ENCODE peak calls at places on chromosomes 16 and 17, in six cellular contexts. R, D, G, A, N and W are unnamed samples.

GRCh38 chr16:76535-77272 is 1.3 kb upstream of the MPG start:
- DNase-seq in G (peak), D (peak), A (no peak), R (no peak), N (no peak), W (peak)

GRCh38 chr16:23145608-23146007 is 3.6 kb downstream of the USP31 start:
- DNase-seq in G (peak), A (no peak), R (no peak), D (peak), N (no peak), W (peak)

GRCh38 chr16:61892531-61892930 is 143.7 kb downstream of the CDH8 start:
- DNase-seq in N (no peak), A (no peak), R (no peak), G (no peak), D (no peak), W (no peak)

GRCh38 chr16:49562228-49562627 is 188.6 kb downstream of the C16orf78 start:
- DNase-seq in R (no peak), A (no peak), D (no peak), G (no peak), N (no peak), W (no peak)

GRCh38 chr16:75389096-75389692 is 44.1 kb downstream of the CFDP1 start:
- DNase-seq in G (peak), N (no peak), A (no peak), R (no peak), D (no peak), W (peak)

GRCh38 chr16:82639666-82640336 is 13.0 kb downstream of the CDH13 start:
- DNase-seq in A (peak), N (peak), D (no peak), G (peak), R (peak), W (peak)

GRCh38 chr17:78121801-78122220 is 6.7 kb downstream of the TMC6 start:
- DNase-seq in N (no peak), G (no peak), R (no peak), D (no peak), A (no peak), W (no peak)

GRCh38 chr17:34386925-34387550 is 24.0 kb upstream of the CCL1 start:
- DNase-seq in D (no peak), G (peak), A (no peak), N (no peak), R (peak), W (no peak)

GRCh38 chr16:59342669-59343068 is 608.6 kb upstream of the GOT2 start:
- DNase-seq in G (no peak), N (no peak), D (no peak), R (peak), A (no peak), W (peak)

GRCh38 chr17:78206298-78206697 is 7.8 kb upstream of the BIRC5 start:
- DNase-seq in G (no peak), A (no peak), D (no peak), N (no peak), R (no peak), W (no peak)

GRCh38 chr17:77927777-77928518 is 30.6 kb upstream of the TNRC6C start:
- DNase-seq in G (no peak), D (no peak), R (no peak), N (no peak), A (no peak), W (no peak)

GRCh38 chr17:40015005-40015997 is at the start of gene CSF3:
- DNase-seq in D (no peak), A (no peak), R (no peak), N (no peak), G (no peak), W (no peak)

GRCh38 chr16:84396537-84397008 is 28.2 kb downstream of the ATP2C2 start:
- DNase-seq in R (no peak), D (no peak), A (no peak), N (no peak), G (peak), W (peak)

GRCh38 chr16:70740174-70740918 is 54.5 kb upstream of the MTSS2 start:
- DNase-seq in A (no peak), N (no peak), D (no peak), R (no peak), G (no peak), W (no peak)

GRCh38 chr16:11494029-11494428 is 92.7 kb downstream of the LITAF start:
- DNase-seq in A (peak), R (no peak), D (no peak), G (no peak), N (no peak), W (no peak)

GRCh38 chr17:35588196-35588920 is 1.2 kb downstream of the AP2B1 start:
- DNase-seq in G (peak), D (peak), N (no peak), A (no peak), R (no peak), W (peak)

GRCh38 chr16:88444826-88445582 is 8.1 kb upstream of the ZFPM1 start:
- DNase-seq in N (no peak), G (no peak), D (no peak), A (no peak), R (no peak), W (no peak)

GRCh38 chr17:9880582-9880999 is 24.5 kb downstream of the RCVRN start:
- DNase-seq in A (no peak), N (no peak), G (no peak), R (no peak), D (no peak), W (no peak)

GRCh38 chr17:82094931-82095776 is 2.9 kb downstream of the FASN start:
- DNase-seq in N (no peak), R (no peak), G (no peak), D (no peak), A (no peak), W (no peak)

GRCh38 chr16:74372953-74373846 is 2.9 kb upstream of the NPIPB15 start:
- DNase-seq in A (no peak), D (no peak), G (no peak), R (no peak), N (no peak), W (no peak)

GRCh38 chr16:11783319-11784047 is 13.6 kb downstream of the ZC3H7A start:
- DNase-seq in G (peak), N (no peak), R (no peak), D (peak), A (no peak), W (no peak)

GRCh38 chr16:29994613-29995329 is 646 bp downstream of the HIRIP3 start:
- DNase-seq in R (no peak), N (no peak), A (peak), G (peak), D (peak), W (peak)

GRCh38 chr16:29744541-29745101 is 1.2 kb downstream of the C16orf54 start:
- DNase-seq in R (no peak), A (no peak), N (no peak), D (no peak), G (no peak), W (no peak)

GRCh38 chr17:1724351-1724868 is at the start of gene WDR81:
- DNase-seq in G (peak), N (peak), R (peak), D (peak), A (peak), W (peak)

GRCh38 chr17:69179227-69179952 is 37.7 kb upstream of the ABCA6 start:
- DNase-seq in N (no peak), R (no peak), D (peak), G (peak), A (no peak), W (peak)

GRCh38 chr16:13906426-13907089 is 13.4 kb upstream of the ERCC4 start:
- DNase-seq in D (no peak), G (no peak), R (no peak), N (no peak), A (no peak), W (no peak)

GRCh38 chr16:17970816-17971291 is 365.7 kb downstream of the NPIPA8 start:
- DNase-seq in D (no peak), G (no peak), N (no peak), R (no peak), A (no peak), W (no peak)

GRCh38 chr17:27106982-27107360 is 186.9 kb upstream of the WSB1 start:
- DNase-seq in G (no peak), A (no peak), R (no peak), N (no peak), D (no peak), W (no peak)

GRCh38 chr17:44792276-44792675 is 33.5 kb downstream of the ADAM11 start:
- DNase-seq in D (no peak), A (no peak), R (no peak), N (no peak), G (peak), W (peak)

GRCh38 chr17:73268582-73269328 is 7.1 kb upstream of the CPSF4L start:
- DNase-seq in D (no peak), N (no peak), A (no peak), G (no peak), R (no peak), W (no peak)

GRCh38 chr17:69358688-69359596 is 32.0 kb upstream of the ABCA5 start:
- DNase-seq in A (no peak), R (peak), D (no peak), G (no peak), N (peak), W (no peak)

GRCh38 chr17:28317099-28317964 is 1.7 kb upstream of the TMEM97 start:
- DNase-seq in D (no peak), N (no peak), A (no peak), R (no peak), G (no peak), W (no peak)
- H3K4ac ChIP-seq in D (no peak), N (peak), A (peak), R (no peak), G (no peak), W (no peak)

DNA sequence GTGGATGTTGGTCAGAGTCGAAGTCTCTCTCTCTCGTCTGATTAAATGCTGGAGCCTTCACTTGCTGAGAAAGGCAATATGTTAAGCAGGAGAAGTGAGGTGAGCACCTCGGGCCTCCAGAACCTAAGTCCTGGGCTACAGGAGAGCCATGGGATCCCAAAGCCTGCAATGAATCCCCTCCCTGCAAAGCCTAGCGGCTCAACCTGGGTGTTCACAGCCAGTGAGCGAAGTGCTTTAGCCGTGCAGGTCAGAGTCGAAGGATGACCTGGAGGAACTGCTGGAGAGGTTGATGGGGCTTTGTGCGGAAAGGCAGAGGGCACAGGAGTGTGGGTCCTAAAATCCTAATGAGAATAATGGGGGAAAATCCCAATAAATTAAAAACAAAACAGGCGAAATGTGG is 267.8 kb downstream of the ENGASE start:
- DNase-seq in D (no peak), R (no peak), G (no peak), A (no peak), N (no peak), W (no peak)
- H2AFZ ChIP-seq in D (no peak), R (no peak), G (no peak), A (no peak), N (no peak), W (no peak)

DNA sequence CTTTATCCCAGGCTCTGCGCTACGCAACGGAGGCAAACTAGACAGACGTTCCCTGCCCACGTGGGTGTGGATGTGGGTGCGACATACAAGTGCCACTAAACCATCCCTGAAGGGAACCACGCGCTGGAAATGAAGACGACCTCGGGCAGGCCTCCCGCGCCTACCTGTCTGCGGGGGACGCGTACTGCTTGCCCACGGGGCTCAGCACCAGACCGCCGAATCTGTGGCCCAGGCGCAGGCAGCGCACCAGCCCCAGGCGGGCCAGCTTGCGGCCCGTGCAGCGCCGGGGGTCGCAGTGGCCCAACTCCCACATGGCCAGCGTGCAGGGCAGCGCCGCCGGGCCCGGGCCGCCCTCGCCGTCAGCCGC is 480 bp downstream of the TSR3 start:
- DNase-seq in A (peak), D (no peak), R (no peak), N (no peak), G (no peak), W (no peak)
- H4K8ac ChIP-seq in A (peak), D (peak), R (no peak), N (peak), G (peak), W (peak)

DNA sequence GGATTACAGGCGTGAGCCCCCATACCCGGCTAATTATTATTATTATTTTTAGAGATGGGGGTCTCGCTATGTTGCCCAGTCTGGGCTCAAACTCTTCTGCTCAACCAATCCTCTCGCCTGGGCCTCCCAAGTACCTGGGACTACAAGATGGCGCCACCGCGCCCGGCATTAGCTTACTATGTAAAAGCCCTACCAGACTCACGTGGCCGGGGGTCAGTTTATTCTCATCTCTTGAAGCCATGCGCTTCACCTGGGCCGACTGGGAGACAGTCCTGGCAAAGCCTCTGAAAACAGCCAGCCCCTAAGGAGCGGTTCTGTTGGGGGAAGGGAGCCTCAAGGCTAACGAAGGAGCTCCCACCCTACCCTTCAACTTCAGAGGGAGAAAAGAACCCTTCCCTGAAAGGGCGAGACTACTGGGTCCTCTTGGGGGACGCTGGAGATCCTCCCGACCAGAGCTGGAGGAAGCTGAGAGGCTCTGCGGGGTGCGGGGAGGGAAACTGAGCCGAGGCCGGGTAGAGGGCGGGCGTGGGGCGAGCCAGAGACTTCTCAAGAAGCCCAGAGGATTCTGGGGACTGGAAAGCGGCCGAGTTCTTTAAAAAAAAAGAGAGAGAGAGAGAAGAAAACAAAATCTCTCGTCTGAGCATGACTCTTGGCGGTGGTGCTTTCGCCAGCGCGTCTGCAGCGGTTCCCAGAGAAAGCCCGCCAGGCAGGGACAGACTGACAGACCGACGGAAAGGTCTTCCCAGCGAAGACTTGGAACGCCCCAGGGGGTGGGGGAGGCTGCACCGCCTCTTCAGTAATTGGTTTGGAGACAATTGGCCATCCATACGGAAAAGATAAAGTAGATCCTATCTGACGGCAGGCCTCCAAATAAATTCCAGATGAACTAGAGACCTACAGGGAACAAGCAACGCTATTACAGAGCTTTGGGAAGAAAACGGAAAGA is 5.6 kb upstream of the TUBG2 start:
- DNase-seq in R (peak), N (no peak), D (peak), A (peak), G (peak), W (peak)
- H3K4ac ChIP-seq in R (no peak), N (no peak), D (no peak), A (peak), G (peak), W (no peak)

GRCh38 chr17:80991645-80992076 is at the start of gene CHMP6:
- DNase-seq in A (peak), D (peak), G (peak), R (peak), N (peak), W (peak)
- H2AFZ ChIP-seq in A (peak), D (peak), G (peak), R (no peak), N (peak), W (peak)

GRCh38 chr16:67029249-67030096 is 524 bp downstream of the CBFB start:
- DNase-seq in D (peak), G (peak), N (peak), A (peak), R (no peak), W (peak)
- H4K8ac ChIP-seq in D (peak), G (peak), N (no peak), A (peak), R (no peak), W (peak)